ENCODE peak calls at places on chromosomes 5 and 9, in four cellular contexts. V is nephron progenitor cell, I is BJ, D is neural crest cell. K is an unnamed sample.

GRCh38 chr9:115395511-115396021 is 277.6 kb upstream of the TNC start:
- DNase-seq in I (no peak), D (no peak), V (no peak), K (peak)

GRCh38 chr5:113057437-113058052 is 80.9 kb downstream of the DCP2 start:
- DNase-seq in D (no peak), I (no peak), V (no peak), K (no peak)

GRCh38 chr9:26566141-26566540 is 326.5 kb downstream of the CAAP1 start:
- DNase-seq in I (no peak), D (no peak), V (no peak), K (no peak)

GRCh38 chr9:5025416-5025815 is 40.3 kb downstream of the JAK2 start:
- DNase-seq in V (no peak), D (no peak), I (no peak), K (no peak)

GRCh38 chr9:114495992-114496391 is 9.3 kb downstream of the WHRN start:
- DNase-seq in I (no peak), V (no peak), D (no peak), K (no peak)

GRCh38 chr9:136756836-136757235 is 1.2 kb downstream of the LCN8 start:
- DNase-seq in I (no peak), V (no peak), D (no peak), K (no peak)

GRCh38 chr9:36903541-36904435 is 130.3 kb downstream of the PAX5 start:
- DNase-seq in I (no peak), D (no peak), V (no peak), K (no peak)

GRCh38 chr5:151205411-151205810 is 18.5 kb downstream of the CCDC69 start:
- DNase-seq in D (no peak), I (no peak), V (no peak), K (no peak)

GRCh38 chr5:149464796-149465489 is 85.9 kb upstream of the IL17B start:
- DNase-seq in D (no peak), V (no peak), I (no peak), K (no peak)

GRCh38 chr5:113192541-113192940 is 215.9 kb downstream of the DCP2 start:
- DNase-seq in I (no peak), V (no peak), D (no peak), K (no peak)

GRCh38 chr5:173789031-173789920 is 98.9 kb upstream of the CPEB4 start:
- DNase-seq in V (no peak), D (no peak), I (peak), K (no peak)

GRCh38 chr5:59768204-59769040 is 125.1 kb downstream of the PDE4D start:
- DNase-seq in D (peak), V (peak), I (no peak), K (no peak)

GRCh38 chr5:6495433-6496206 is 47.0 kb downstream of the UBE2QL1 start:
- DNase-seq in D (no peak), V (no peak), I (no peak), K (no peak)

GRCh38 chr5:115543931-115544370 is 624 bp downstream of the FEM1C start:
- DNase-seq in D (peak), I (no peak), V (no peak), K (no peak)

GRCh38 chr5:129361441-129362025 is 98.6 kb upstream of the ADAMTS19 start:
- DNase-seq in D (no peak), I (no peak), V (no peak), K (no peak)

GRCh38 chr5:27171696-27172362 is 133.4 kb upstream of the CDH9 start:
- DNase-seq in V (no peak), I (no peak), D (no peak), K (no peak)

GRCh38 chr5:147554285-147554817 is 44.5 kb upstream of the DPYSL3 start:
- DNase-seq in D (no peak), V (no peak), I (peak), K (peak)

GRCh38 chr9:17293685-17294084 is 158.8 kb downstream of the CNTLN start:
- DNase-seq in D (no peak), V (no peak), I (no peak), K (no peak)

GRCh38 chr9:26863074-26863473 is 29.5 kb downstream of the CAAP1 start:
- DNase-seq in V (no peak), I (no peak), D (no peak), K (no peak)

DNA sequence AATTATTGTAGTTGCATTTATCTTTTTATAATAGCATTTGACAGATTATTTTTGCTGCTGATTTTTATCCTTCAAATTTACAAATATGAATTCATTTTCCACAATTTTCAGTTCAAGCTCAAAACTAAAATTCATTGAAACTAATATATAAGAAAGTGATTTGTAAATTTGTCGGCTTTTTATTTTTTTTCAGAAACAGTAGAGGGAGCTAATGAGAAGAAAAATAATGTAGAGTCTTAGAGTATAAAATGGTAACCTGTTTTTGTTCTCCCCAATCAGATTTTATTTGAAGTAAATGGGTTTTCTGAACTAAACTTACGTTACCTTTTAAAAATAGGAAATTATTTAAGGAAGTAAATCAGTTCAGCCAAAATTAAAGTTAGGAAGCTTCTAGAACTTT is 19.2 kb downstream of the PRRC1 start:
- DNase-seq in D (no peak), V (no peak), I (no peak), K (no peak)
- TF ChIP-seq CTCF in D (peak), V (peak), I (peak), K (peak)

GRCh38 chr9:11558043-11558442 is 945.2 kb upstream of the PTPRD start:
- DNase-seq in D (no peak), I (no peak), V (no peak), K (no peak)
- TF ChIP-seq CTCF in D (no peak), I (no peak), V (no peak), K (no peak)

GRCh38 chr5:62561896-62562295 is 16.7 kb upstream of the LRRC70 start:
- DNase-seq in I (no peak), D (no peak), V (no peak), K (no peak)

GRCh38 chr5:62558941-62559340 is 19.7 kb upstream of the LRRC70 start:
- DNase-seq in D (no peak), I (no peak), V (no peak), K (no peak)

GRCh38 chr5:62560786-62561185 is 17.8 kb upstream of the LRRC70 start:
- DNase-seq in D (no peak), I (no peak), V (no peak), K (no peak)

GRCh38 chr5:62564101-62564500 is 14.5 kb upstream of the LRRC70 start:
- DNase-seq in V (no peak), I (no peak), D (no peak), K (no peak)

GRCh38 chr5:62562867-62563266 is 15.8 kb upstream of the LRRC70 start:
- DNase-seq in I (no peak), D (no peak), V (no peak), K (no peak)
- TF ChIP-seq CTCF in I (no peak), D (peak), V (no peak), K (no peak)

DNA sequence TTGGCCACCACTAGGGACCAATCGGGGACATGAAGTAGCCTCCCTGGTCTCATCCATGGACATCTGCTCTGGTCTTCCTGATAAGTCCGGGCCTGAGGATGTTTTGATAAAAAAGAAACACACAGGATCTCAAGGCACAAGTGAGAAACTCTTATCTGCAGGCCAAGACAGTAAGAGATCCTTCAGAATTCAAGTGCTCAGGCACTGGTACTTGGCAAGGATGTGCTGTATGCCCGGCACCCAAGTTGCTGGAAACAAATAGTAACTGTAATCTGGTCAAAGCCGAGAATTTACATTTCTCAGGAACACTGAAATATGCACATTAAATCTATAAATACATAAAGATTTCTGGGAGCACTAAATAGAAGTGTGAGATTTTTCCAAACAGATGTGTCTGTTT is 165.7 kb downstream of the SPOCK1 start:
- DNase-seq in D (no peak), V (no peak), I (no peak), K (no peak)
- TF ChIP-seq CTCF in D (no peak), V (no peak), I (no peak), K (no peak)

GRCh38 chr5:41921166-41921565 is 3.9 kb upstream of the FBXO4 start:
- DNase-seq in I (no peak), V (no peak), D (no peak), K (no peak)
- TF ChIP-seq CTCF in I (no peak), V (no peak), D (no peak), K (no peak)

GRCh38 chr5:72402959-72403628 is 82.9 kb downstream of the PTCD2 start:
- DNase-seq in V (no peak), D (no peak), I (no peak), K (no peak)
- TF ChIP-seq CTCF in V (peak), D (peak), I (peak), K (peak)

GRCh38 chr9:128419061-128419925 is 1.4 kb upstream of the CERCAM start:
- DNase-seq in V (no peak), I (no peak), D (no peak), K (no peak)

GRCh38 chr9:128422783-128423150 is 2.1 kb downstream of the CERCAM start:
- DNase-seq in I (no peak), V (no peak), D (no peak), K (no peak)

GRCh38 chr9:128421474-128422010 is 885 bp downstream of the CERCAM start:
- DNase-seq in V (no peak), I (no peak), D (no peak), K (no peak)

GRCh38 chr9:128420060-128420650 is 502 bp upstream of the CERCAM start:
- DNase-seq in I (no peak), D (peak), V (peak), K (no peak)

DNA sequence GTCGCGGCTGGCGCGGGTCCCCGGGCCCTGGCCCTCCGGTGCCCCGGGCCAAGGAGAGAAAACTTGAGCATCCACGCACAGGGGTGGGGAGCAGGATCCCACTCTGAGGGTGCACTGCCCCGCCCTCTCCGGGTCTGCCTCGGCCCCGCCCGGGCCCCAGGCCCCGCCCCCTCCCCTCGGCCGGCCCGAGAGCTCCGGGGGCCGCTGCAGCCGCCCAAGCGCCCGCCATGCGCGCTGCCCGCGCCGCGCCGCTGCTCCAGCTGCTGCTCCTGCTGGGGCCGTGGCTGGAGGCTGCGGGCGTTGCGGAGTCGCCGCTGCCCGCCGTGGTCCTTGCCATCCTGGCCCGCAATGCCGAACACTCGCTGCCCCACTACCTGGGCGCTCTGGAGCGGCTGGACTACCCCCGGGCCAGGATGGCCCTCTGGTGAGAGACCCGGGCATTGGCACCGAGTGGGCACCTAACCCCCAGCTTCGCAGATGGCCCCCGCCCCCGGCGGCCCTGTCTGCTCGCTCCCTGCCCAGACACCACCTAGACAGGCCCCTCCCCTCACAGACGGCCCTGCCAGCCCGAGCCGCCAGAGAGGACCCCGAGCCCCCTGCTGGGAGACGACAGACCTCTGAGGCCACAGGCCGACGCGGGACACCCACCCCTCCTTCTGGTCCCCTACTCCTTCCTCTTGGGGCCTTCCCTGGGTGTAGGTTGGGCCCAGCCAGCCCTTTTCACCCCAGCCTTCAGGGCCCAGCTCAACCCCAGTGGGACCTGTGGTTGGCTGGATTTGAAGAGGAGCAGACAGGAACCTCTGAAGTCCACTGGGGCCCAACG is at the start of gene CERCAM:
- DNase-seq in I (no peak), D (peak), V (peak), K (no peak)
- TF ChIP-seq CTCF in I (peak), D (peak), V (no peak), K (no peak)

K was measured in AG09319.